ENCODE peak calls at places on chromosomes 5 and 9, in seven cellular contexts. E is NCI-H1105; O is T-cell; Q is hepatocyte; U is stimulated activated naive CD8-positive, alpha-beta T cell treated with anti-CD3 and anti-CD28 coated beads, Interleukin-15, Interleukin-2, amounts not matched to agents 100 U/mL and 50 U/mL, for 24 hours; J is GM03348; D is skeletal muscle cell. W is an unnamed sample.

GRCh38 chr5:27706832-27707231 is 668.4 kb upstream of the CDH9 start:
- DNase-seq in J (no peak), O (no peak), D (no peak), U (no peak), E (no peak), Q (no peak), W (no peak)

GRCh38 chr9:124733964-124734740 is 37.0 kb downstream of the NR6A1 start:
- DNase-seq in U (no peak), J (no peak), D (no peak), Q (peak), O (no peak), E (no peak), W (no peak)

GRCh38 chr9:84121991-84122523 is 141.5 kb downstream of the RMI1 start:
- DNase-seq in D (peak), Q (no peak), E (peak), O (no peak), U (no peak), J (peak), W (peak)

GRCh38 chr9:135241381-135242380 is 154.2 kb downstream of the OLFM1 start:
- DNase-seq in J (no peak), O (no peak), U (no peak), D (no peak), Q (no peak), E (no peak), W (no peak)

GRCh38 chr5:176530983-176531901 is 6.0 kb downstream of the RNF44 start:
- DNase-seq in O (no peak), D (peak), E (no peak), J (no peak), Q (no peak), U (peak), W (peak)

GRCh38 chr9:72509053-72509452 is 12.4 kb upstream of the TMC1 start:
- DNase-seq in J (peak), U (no peak), E (no peak), Q (no peak), O (no peak), D (no peak), W (no peak)

GRCh38 chr5:123819401-123819800 is 307.4 kb downstream of the CSNK1G3 start:
- DNase-seq in Q (no peak), D (no peak), E (no peak), O (no peak), U (no peak), J (no peak), W (no peak)

GRCh38 chr9:126052791-126053190 is 273.8 kb upstream of the MVB12B start:
- DNase-seq in Q (no peak), O (no peak), D (no peak), J (no peak), E (no peak), U (no peak), W (no peak)

GRCh38 chr9:85702881-85703280 is 38.9 kb downstream of the AGTPBP1 start:
- DNase-seq in O (no peak), U (no peak), E (no peak), J (no peak), Q (no peak), D (no peak), W (no peak)

GRCh38 chr5:180601591-180602480 is 10.5 kb upstream of the SCGB3A1 start:
- DNase-seq in Q (no peak), D (no peak), J (peak), O (no peak), U (no peak), E (no peak), W (peak)

GRCh38 chr9:134216961-134217360 is 52.6 kb upstream of the RNU6ATAC start:
- DNase-seq in Q (no peak), U (no peak), D (no peak), E (no peak), J (no peak), O (no peak), W (peak)

GRCh38 chr5:73705364-73705763 is 79.4 kb downstream of the ARHGEF28 start:
- DNase-seq in O (no peak), Q (no peak), E (no peak), D (no peak), J (no peak), U (no peak), W (no peak)

GRCh38 chr5:143146161-143146560 is 257.3 kb downstream of the NR3C1 start:
- DNase-seq in E (no peak), Q (no peak), D (no peak), O (no peak), U (no peak), J (no peak), W (no peak)

GRCh38 chr5:127935398-127935797 is 148.2 kb upstream of the SLC12A2 start:
- DNase-seq in O (no peak), D (no peak), J (no peak), U (no peak), E (no peak), Q (peak), W (no peak)

GRCh38 chr9:87119328-87119881 is 172.1 kb upstream of the GAS1 start:
- DNase-seq in J (peak), O (no peak), D (peak), Q (peak), U (no peak), E (peak), W (peak)

GRCh38 chr5:149035282-149035882 is 27.5 kb downstream of the SH3TC2 start:
- DNase-seq in O (peak), Q (peak), D (no peak), U (peak), J (peak), E (peak), W (peak)

GRCh38 chr5:1831257-1831656 is 30.1 kb downstream of the NDUFS6 start:
- DNase-seq in E (no peak), O (no peak), J (no peak), U (no peak), D (no peak), Q (no peak), W (no peak)

GRCh38 chr5:126462239-126463014 is 39.2 kb downstream of the GRAMD2B start:
- DNase-seq in J (no peak), E (no peak), Q (no peak), O (no peak), D (no peak), U (no peak), W (no peak)

GRCh38 chr5:102296229-102296817 is at the start of gene SLCO4C1:
- DNase-seq in E (peak), Q (peak), U (peak), J (peak), O (peak), D (peak), W (peak)

GRCh38 chr5:104355350-104355749 is 792.8 kb upstream of the NUDT12 start:
- DNase-seq in D (no peak), Q (no peak), O (no peak), E (no peak), J (no peak), U (no peak), W (no peak)

GRCh38 chr5:170732685-170733084 is 50.8 kb upstream of the GABRP start:
- DNase-seq in D (no peak), E (no peak), U (no peak), J (no peak), Q (no peak), O (no peak), W (no peak)

GRCh38 chr5:54651482-54652076 is 134.0 kb downstream of the SNX18 start:
- DNase-seq in O (no peak), D (no peak), Q (peak), J (no peak), E (peak), U (no peak), W (peak)

GRCh38 chr9:117074337-117074662 is 340.6 kb downstream of the ASTN2 start:
- DNase-seq in D (no peak), J (no peak), U (no peak), O (no peak), E (no peak), Q (no peak), W (peak)